ENCODE peak calls at places on chromosome 4, in eight cellular contexts. One of them, this sample, is unnamed.

GRCh38 chr4:143377635-143378099 is 41.0 kb downstream of the GAB1 start:
- DNase-seq in gastrocnemius medialis: no peak
- DNase-seq in Calu3: no peak
- DNase-seq in IMR-90: no peak
- DNase-seq in BE2C: no peak
- DNase-seq in RWPE1: no peak
- DNase-seq in ascending aorta: no peak
- DNase-seq in DND-41: no peak
- DNase-seq in this sample: no peak

GRCh38 chr4:129988957-129989356 is 893.0 kb downstream of the C4orf33 start:
- DNase-seq in gastrocnemius medialis: no peak
- DNase-seq in Calu3: no peak
- DNase-seq in IMR-90: no peak
- DNase-seq in BE2C: no peak
- DNase-seq in RWPE1: no peak
- DNase-seq in ascending aorta: no peak
- DNase-seq in DND-41: no peak
- DNase-seq in this sample: no peak

GRCh38 chr4:139710073-139710472 is 44.5 kb downstream of the MGST2 start:
- DNase-seq in gastrocnemius medialis: no peak
- DNase-seq in Calu3: no peak
- DNase-seq in IMR-90: peak
- DNase-seq in BE2C: no peak
- DNase-seq in RWPE1: no peak
- DNase-seq in ascending aorta: no peak
- DNase-seq in DND-41: no peak
- DNase-seq in this sample: no peak

GRCh38 chr4:114364857-114365256 is 233.8 kb upstream of the UGT8 start:
- DNase-seq in gastrocnemius medialis: no peak
- DNase-seq in Calu3: no peak
- DNase-seq in IMR-90: peak
- DNase-seq in BE2C: no peak
- DNase-seq in RWPE1: no peak
- DNase-seq in ascending aorta: no peak
- DNase-seq in DND-41: no peak
- DNase-seq in this sample: no peak

GRCh38 chr4:45566896-45567603 is 556.8 kb downstream of the GABRG1 start:
- DNase-seq in gastrocnemius medialis: no peak
- DNase-seq in Calu3: no peak
- DNase-seq in IMR-90: no peak
- DNase-seq in BE2C: no peak
- DNase-seq in RWPE1: no peak
- DNase-seq in ascending aorta: no peak
- DNase-seq in DND-41: no peak
- DNase-seq in this sample: no peak

GRCh38 chr4:15197005-15197404 is 194.7 kb downstream of the CPEB2 start:
- DNase-seq in gastrocnemius medialis: no peak
- DNase-seq in Calu3: no peak
- DNase-seq in IMR-90: peak
- DNase-seq in BE2C: peak
- DNase-seq in RWPE1: peak
- DNase-seq in ascending aorta: no peak
- DNase-seq in DND-41: no peak
- DNase-seq in this sample: no peak

GRCh38 chr4:87853891-87854290 is 21.1 kb downstream of the MEPE start:
- DNase-seq in gastrocnemius medialis: no peak
- DNase-seq in Calu3: no peak
- DNase-seq in IMR-90: no peak
- DNase-seq in BE2C: no peak
- DNase-seq in RWPE1: no peak
- DNase-seq in ascending aorta: no peak
- DNase-seq in DND-41: no peak
- DNase-seq in this sample: no peak

GRCh38 chr4:47933798-47934197 is 19.4 kb upstream of the NFXL1 start:
- DNase-seq in gastrocnemius medialis: no peak
- DNase-seq in Calu3: no peak
- DNase-seq in IMR-90: peak
- DNase-seq in BE2C: no peak
- DNase-seq in RWPE1: peak
- DNase-seq in ascending aorta: no peak
- DNase-seq in DND-41: no peak
- DNase-seq in this sample: no peak

GRCh38 chr4:142778908-142779307 is 67.2 kb downstream of the INPP4B start:
- DNase-seq in gastrocnemius medialis: no peak
- DNase-seq in Calu3: no peak
- DNase-seq in IMR-90: peak
- DNase-seq in BE2C: no peak
- DNase-seq in RWPE1: no peak
- DNase-seq in ascending aorta: no peak
- DNase-seq in DND-41: no peak
- DNase-seq in this sample: no peak

GRCh38 chr4:95232358-95233156 is 316.2 kb downstream of the UNC5C start:
- DNase-seq in gastrocnemius medialis: no peak
- DNase-seq in Calu3: peak
- DNase-seq in IMR-90: no peak
- DNase-seq in BE2C: no peak
- DNase-seq in RWPE1: no peak
- DNase-seq in ascending aorta: no peak
- DNase-seq in DND-41: peak
- DNase-seq in this sample: no peak

GRCh38 chr4:140395668-140396067 is 22.2 kb downstream of the SCOC start:
- DNase-seq in gastrocnemius medialis: no peak
- DNase-seq in Calu3: no peak
- DNase-seq in IMR-90: no peak
- DNase-seq in BE2C: no peak
- DNase-seq in RWPE1: peak
- DNase-seq in ascending aorta: no peak
- DNase-seq in DND-41: no peak
- DNase-seq in this sample: no peak

GRCh38 chr4:185665655-185666054 is 130.3 kb upstream of the PDLIM3 start:
- DNase-seq in gastrocnemius medialis: no peak
- DNase-seq in Calu3: no peak
- DNase-seq in IMR-90: no peak
- DNase-seq in BE2C: no peak
- DNase-seq in RWPE1: no peak
- DNase-seq in ascending aorta: no peak
- DNase-seq in DND-41: no peak
- DNase-seq in this sample: no peak

GRCh38 chr4:183337349-183337748 is 15.1 kb upstream of the CLDN24 start:
- DNase-seq in gastrocnemius medialis: no peak
- DNase-seq in Calu3: no peak
- DNase-seq in IMR-90: no peak
- DNase-seq in BE2C: no peak
- DNase-seq in RWPE1: no peak
- DNase-seq in ascending aorta: no peak
- DNase-seq in DND-41: no peak
- DNase-seq in this sample: no peak

GRCh38 chr4:155666701-155667537 is at the start of gene GUCY1A1:
- DNase-seq in gastrocnemius medialis: no peak
- DNase-seq in Calu3: peak
- DNase-seq in IMR-90: no peak
- DNase-seq in BE2C: peak
- DNase-seq in RWPE1: peak
- DNase-seq in ascending aorta: no peak
- DNase-seq in DND-41: peak
- DNase-seq in this sample: peak

GRCh38 chr4:1216869-1217294 is 32.0 kb downstream of the CTBP1 start:
- DNase-seq in gastrocnemius medialis: no peak
- DNase-seq in Calu3: no peak
- DNase-seq in IMR-90: no peak
- DNase-seq in BE2C: no peak
- DNase-seq in RWPE1: no peak
- DNase-seq in ascending aorta: no peak
- DNase-seq in DND-41: peak
- DNase-seq in this sample: peak

GRCh38 chr4:37733230-37733904 is 47.2 kb upstream of the RELL1 start:
- DNase-seq in gastrocnemius medialis: no peak
- DNase-seq in Calu3: no peak
- DNase-seq in IMR-90: no peak
- DNase-seq in BE2C: no peak
- DNase-seq in RWPE1: no peak
- DNase-seq in ascending aorta: no peak
- DNase-seq in DND-41: no peak
- DNase-seq in this sample: no peak

GRCh38 chr4:3268395-3269104 is 19.6 kb downstream of the MSANTD1 start:
- DNase-seq in gastrocnemius medialis: no peak
- DNase-seq in Calu3: no peak
- DNase-seq in IMR-90: no peak
- DNase-seq in BE2C: no peak
- DNase-seq in RWPE1: no peak
- DNase-seq in ascending aorta: no peak
- DNase-seq in DND-41: no peak
- DNase-seq in this sample: no peak
- TF ChIP-seq CTCF in gastrocnemius medialis: no peak
- TF ChIP-seq CTCF in Calu3: no peak
- TF ChIP-seq CTCF in IMR-90: no peak
- TF ChIP-seq CTCF in BE2C: no peak
- TF ChIP-seq CTCF in RWPE1: no peak
- TF ChIP-seq CTCF in ascending aorta: no peak
- TF ChIP-seq CTCF in DND-41: no peak
- TF ChIP-seq CTCF in this sample: no peak

DNA sequence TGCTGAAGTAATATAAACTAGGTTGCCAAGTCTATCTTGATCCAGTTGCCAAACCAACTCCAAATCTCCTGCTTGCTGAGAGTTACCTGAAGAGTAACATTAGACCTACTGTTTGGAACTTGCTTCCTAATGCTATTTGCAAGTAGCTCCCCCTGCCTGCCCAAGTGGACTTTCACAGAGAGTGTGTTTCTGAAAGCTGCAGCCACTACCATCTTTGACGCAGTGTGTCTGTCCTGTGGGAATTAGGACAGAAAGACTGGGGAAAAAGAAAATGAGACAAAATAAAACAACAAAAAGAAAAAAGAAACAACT is 195.0 kb upstream of the HS3ST1 start:
- DNase-seq in gastrocnemius medialis: no peak
- DNase-seq in Calu3: peak
- DNase-seq in IMR-90: peak
- DNase-seq in BE2C: no peak
- DNase-seq in RWPE1: no peak
- DNase-seq in ascending aorta: no peak
- DNase-seq in DND-41: no peak
- DNase-seq in this sample: peak
- TF ChIP-seq CTCF in gastrocnemius medialis: no peak
- TF ChIP-seq CTCF in Calu3: no peak
- TF ChIP-seq CTCF in IMR-90: peak
- TF ChIP-seq CTCF in BE2C: no peak
- TF ChIP-seq CTCF in RWPE1: no peak
- TF ChIP-seq CTCF in ascending aorta: no peak
- TF ChIP-seq CTCF in DND-41: peak
- TF ChIP-seq CTCF in this sample: no peak

GRCh38 chr4:85370400-85371032 is 104.4 kb upstream of the ARHGAP24 start:
- DNase-seq in gastrocnemius medialis: peak
- DNase-seq in Calu3: peak
- DNase-seq in IMR-90: peak
- DNase-seq in BE2C: peak
- DNase-seq in RWPE1: peak
- DNase-seq in ascending aorta: no peak
- DNase-seq in DND-41: peak
- DNase-seq in this sample: peak
- TF ChIP-seq CTCF in gastrocnemius medialis: no peak
- TF ChIP-seq CTCF in Calu3: peak
- TF ChIP-seq CTCF in IMR-90: peak
- TF ChIP-seq CTCF in BE2C: peak
- TF ChIP-seq CTCF in RWPE1: peak
- TF ChIP-seq CTCF in ascending aorta: peak
- TF ChIP-seq CTCF in DND-41: peak
- TF ChIP-seq CTCF in this sample: peak

GRCh38 chr4:153267013-153267412 is 62.8 kb downstream of the TRIM2 start:
- DNase-seq in gastrocnemius medialis: no peak
- DNase-seq in Calu3: no peak
- DNase-seq in IMR-90: peak
- DNase-seq in BE2C: no peak
- DNase-seq in RWPE1: no peak
- DNase-seq in ascending aorta: no peak
- DNase-seq in DND-41: no peak
- DNase-seq in this sample: no peak

GRCh38 chr4:153269223-153269990 is 65.2 kb downstream of the TRIM2 start:
- DNase-seq in gastrocnemius medialis: no peak
- DNase-seq in Calu3: no peak
- DNase-seq in IMR-90: no peak
- DNase-seq in BE2C: no peak
- DNase-seq in RWPE1: no peak
- DNase-seq in ascending aorta: no peak
- DNase-seq in DND-41: no peak
- DNase-seq in this sample: no peak

GRCh38 chr4:153267915-153268694 is 63.9 kb downstream of the TRIM2 start:
- DNase-seq in gastrocnemius medialis: no peak
- DNase-seq in Calu3: peak
- DNase-seq in IMR-90: no peak
- DNase-seq in BE2C: no peak
- DNase-seq in RWPE1: no peak
- DNase-seq in ascending aorta: no peak
- DNase-seq in DND-41: no peak
- DNase-seq in this sample: no peak

GRCh38 chr4:153261922-153262321 is 57.7 kb downstream of the TRIM2 start:
- DNase-seq in gastrocnemius medialis: no peak
- DNase-seq in Calu3: no peak
- DNase-seq in IMR-90: no peak
- DNase-seq in BE2C: no peak
- DNase-seq in RWPE1: no peak
- DNase-seq in ascending aorta: no peak
- DNase-seq in DND-41: no peak
- DNase-seq in this sample: no peak

GRCh38 chr4:153265311-153266047 is 61.2 kb downstream of the TRIM2 start:
- DNase-seq in gastrocnemius medialis: no peak
- DNase-seq in Calu3: no peak
- DNase-seq in IMR-90: no peak
- DNase-seq in BE2C: no peak
- DNase-seq in RWPE1: no peak
- DNase-seq in ascending aorta: no peak
- DNase-seq in DND-41: no peak
- DNase-seq in this sample: no peak
- TF ChIP-seq CTCF in gastrocnemius medialis: no peak
- TF ChIP-seq CTCF in Calu3: no peak
- TF ChIP-seq CTCF in IMR-90: no peak
- TF ChIP-seq CTCF in BE2C: no peak
- TF ChIP-seq CTCF in RWPE1: no peak
- TF ChIP-seq CTCF in ascending aorta: no peak
- TF ChIP-seq CTCF in DND-41: no peak
- TF ChIP-seq CTCF in this sample: no peak

This sample was measured in activated CD8-positive, alpha-beta T cell treated with anti-CD3 and anti-CD28 coated beads for 36 hours.